ENCODE peak calls at places on chromosomes 2 and 18, in six cellular contexts. A, P, I, D, F and O are unnamed samples.

GRCh38 chr2:237572742-237573101 is 6.3 kb downstream of the PRLH start:
- DNase-seq in A (no peak), P (no peak), I (no peak), D (no peak), F (no peak), O (no peak)

GRCh38 chr18:26436176-26437031 is 111.9 kb downstream of the KCTD1 start:
- DNase-seq in A (peak), P (peak), I (peak), D (no peak), F (no peak), O (no peak)

GRCh38 chr2:54669677-54670484 is 53.6 kb upstream of the EML6 start:
- DNase-seq in A (peak), P (no peak), I (peak), D (no peak), F (no peak), O (no peak)

GRCh38 chr2:67938053-67938452 is 124.8 kb downstream of the C1D start:
- DNase-seq in A (no peak), P (no peak), I (no peak), D (no peak), F (no peak), O (no peak)

GRCh38 chr18:9613550-9614400 is 584 bp downstream of the PPP4R1 start:
- DNase-seq in A (peak), P (peak), I (peak), D (peak), F (no peak), O (peak)

GRCh38 chr2:70526126-70526525 is 27.5 kb downstream of the TGFA start:
- DNase-seq in A (no peak), P (no peak), I (no peak), D (no peak), F (no peak), O (no peak)

GRCh38 chr2:172710584-172711024 is 25.0 kb upstream of the RAPGEF4 start:
- DNase-seq in A (peak), P (peak), I (peak), D (peak), F (no peak), O (no peak)

GRCh38 chr2:65503746-65504145 is 71.3 kb upstream of the SPRED2 start:
- DNase-seq in A (no peak), P (no peak), I (no peak), D (no peak), F (no peak), O (no peak)

GRCh38 chr18:8153887-8154583 is 455.2 kb upstream of the RAB12 start:
- DNase-seq in A (peak), P (no peak), I (peak), D (no peak), F (no peak), O (no peak)

GRCh38 chr2:16666453-16666801 is 793 bp upstream of the CYRIA start:
- DNase-seq in A (peak), P (peak), I (peak), D (no peak), F (peak), O (peak)

GRCh38 chr2:50720695-50721314 is 311.1 kb downstream of the NRXN1 start:
- DNase-seq in A (no peak), P (peak), I (peak), D (peak), F (no peak), O (peak)

GRCh38 chr2:112195167-112195766 is 57.1 kb downstream of the FBLN7 start:
- DNase-seq in A (no peak), P (peak), I (no peak), D (no peak), F (no peak), O (no peak)

GRCh38 chr2:47091118-47091517 is 64.0 kb downstream of the STPG4 start:
- DNase-seq in A (peak), P (no peak), I (peak), D (no peak), F (no peak), O (no peak)

GRCh38 chr18:59323931-59324622 is 5.6 kb upstream of the CPLX4 start:
- DNase-seq in A (no peak), P (no peak), I (peak), D (no peak), F (no peak), O (no peak)

GRCh38 chr2:130798472-130799221 is 38.1 kb upstream of the ARHGEF4 start:
- DNase-seq in A (peak), P (peak), I (no peak), D (no peak), F (no peak), O (peak)

GRCh38 chr18:48399303-48400075 is 9.7 kb downstream of the ZBTB7C start:
- DNase-seq in A (no peak), P (no peak), I (no peak), D (no peak), F (no peak), O (no peak)

GRCh38 chr2:72806280-72806955 is 19.4 kb downstream of the EXOC6B start:
- DNase-seq in A (no peak), P (no peak), I (peak), D (no peak), F (no peak), O (no peak)

GRCh38 chr2:71880846-71881610 is 266.6 kb downstream of the CYP26B1 start:
- DNase-seq in A (peak), P (no peak), I (peak), D (no peak), F (no peak), O (no peak)

GRCh38 chr2:234289789-234290188 is 207.1 kb downstream of the ARL4C start:
- DNase-seq in A (peak), P (no peak), I (peak), D (no peak), F (no peak), O (no peak)

GRCh38 chr18:77486985-77487384 is 237.3 kb downstream of the GALR1 start:
- DNase-seq in A (no peak), P (no peak), I (no peak), D (no peak), F (no peak), O (no peak)
- H2BK15ac ChIP-seq in A (no peak), P (no peak), I (no peak), D (no peak), F (no peak), O (no peak)

DNA sequence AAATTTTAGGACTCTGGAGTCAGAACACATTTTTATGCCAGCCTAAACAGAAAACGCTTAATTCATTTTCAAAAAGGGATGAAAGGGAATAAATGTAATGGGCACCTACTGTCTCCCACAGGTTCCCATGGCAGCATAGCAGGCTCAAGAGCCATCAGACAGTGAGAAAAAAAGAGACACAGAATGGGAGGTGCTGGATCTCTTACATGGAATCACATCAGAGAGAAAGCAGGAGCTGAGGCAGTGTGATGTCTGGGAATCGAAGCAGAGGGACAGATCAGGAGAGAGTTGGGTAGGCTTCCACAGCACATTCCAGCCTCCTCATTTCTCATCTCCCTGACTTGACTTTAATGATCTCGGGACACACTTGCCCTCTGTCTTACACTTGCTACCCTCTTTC is 684.3 kb downstream of the KCNJ3 start:
- DNase-seq in A (no peak), P (no peak), I (no peak), D (no peak), F (no peak), O (no peak)
- H2BK15ac ChIP-seq in A (no peak), P (no peak), I (no peak), D (no peak), F (no peak), O (no peak)

DNA sequence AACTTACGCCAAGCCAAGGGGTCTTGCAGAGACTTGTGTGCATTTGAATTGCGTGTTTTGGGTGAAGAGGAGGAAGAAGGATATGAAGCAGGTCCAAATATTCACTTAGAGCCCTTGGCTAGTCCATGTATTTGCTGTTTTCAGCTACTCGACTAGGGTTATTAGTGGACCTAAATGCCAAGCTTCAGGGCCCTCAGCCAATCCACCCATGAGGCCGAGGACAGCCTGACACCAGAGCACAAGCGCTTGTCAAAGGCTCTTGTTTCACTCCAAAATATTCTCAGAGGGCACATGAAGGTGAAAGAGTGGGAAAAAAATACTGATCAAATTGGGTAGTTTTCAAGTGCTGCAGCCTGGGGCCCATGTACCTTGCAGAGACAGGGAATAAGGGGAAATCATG is 174.8 kb upstream of the ACAA2 start:
- DNase-seq in A (no peak), P (no peak), I (no peak), D (no peak), F (no peak), O (no peak)
- H2BK15ac ChIP-seq in A (no peak), P (no peak), I (no peak), D (no peak), F (no peak), O (no peak)

GRCh38 chr2:66836851-66837250 is 401.9 kb downstream of the MEIS1 start:
- DNase-seq in A (no peak), P (no peak), I (no peak), D (no peak), F (no peak), O (no peak)
- H2BK15ac ChIP-seq in A (no peak), P (no peak), I (no peak), D (no peak), F (no peak), O (no peak)

GRCh38 chr18:62374410-62374965 is 49.4 kb downstream of the TNFRSF11A start:
- DNase-seq in A (no peak), P (no peak), I (no peak), D (no peak), F (no peak), O (no peak)

GRCh38 chr18:62377408-62377807 is 52.3 kb downstream of the TNFRSF11A start:
- DNase-seq in A (no peak), P (no peak), I (no peak), D (no peak), F (no peak), O (no peak)

GRCh38 chr18:62384610-62385097 is 59.5 kb downstream of the TNFRSF11A start:
- DNase-seq in A (peak), P (peak), I (no peak), D (no peak), F (no peak), O (peak)

GRCh38 chr18:62384068-62384467 is 59.0 kb downstream of the TNFRSF11A start:
- DNase-seq in A (no peak), P (no peak), I (no peak), D (no peak), F (no peak), O (no peak)

DNA sequence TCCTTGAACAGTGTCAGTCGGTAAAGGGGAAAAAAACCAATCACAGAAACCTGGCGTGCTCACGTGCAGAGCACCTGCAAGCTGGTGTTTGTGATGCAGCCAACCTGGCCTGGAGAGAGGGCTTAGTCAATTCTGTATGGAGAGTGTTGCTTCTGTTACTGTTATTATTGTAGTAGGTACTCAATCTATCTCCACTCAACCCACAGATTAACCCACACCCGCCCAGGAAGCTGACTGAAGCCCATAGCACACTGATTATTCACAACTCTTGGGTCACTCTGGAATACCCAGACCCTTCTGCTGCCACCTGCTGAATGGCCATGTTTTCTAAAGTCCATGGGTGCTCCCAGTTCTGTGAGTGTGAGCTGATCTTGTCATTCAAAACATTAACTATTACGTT is 53.9 kb downstream of the TNFRSF11A start:
- DNase-seq in A (no peak), P (no peak), I (no peak), D (no peak), F (no peak), O (no peak)
- H2BK15ac ChIP-seq in A (no peak), P (no peak), I (no peak), D (no peak), F (no peak), O (no peak)

DNA sequence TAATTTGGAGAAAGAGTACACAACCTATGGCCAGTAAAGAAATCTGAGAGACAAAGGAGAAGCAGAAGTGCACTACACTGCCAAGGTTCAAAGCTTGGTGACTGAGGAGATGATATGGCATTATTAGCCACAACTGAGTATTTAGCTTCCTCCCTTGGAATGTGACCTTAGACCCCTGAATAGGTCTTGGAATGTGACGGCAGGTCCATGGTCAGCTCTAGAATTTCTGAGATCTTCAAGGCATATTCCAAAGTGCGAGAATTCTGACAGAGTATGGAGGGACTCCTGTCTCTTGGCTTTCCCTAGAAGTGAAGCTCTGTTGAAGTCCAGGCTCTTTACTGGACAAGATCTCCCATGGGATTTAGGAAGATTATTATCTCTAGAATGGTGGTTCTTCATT is 130.0 kb upstream of the FN1 start:
- DNase-seq in A (no peak), P (peak), I (no peak), D (no peak), F (no peak), O (no peak)
- H2BK15ac ChIP-seq in A (no peak), P (no peak), I (no peak), D (no peak), F (no peak), O (no peak)

DNA sequence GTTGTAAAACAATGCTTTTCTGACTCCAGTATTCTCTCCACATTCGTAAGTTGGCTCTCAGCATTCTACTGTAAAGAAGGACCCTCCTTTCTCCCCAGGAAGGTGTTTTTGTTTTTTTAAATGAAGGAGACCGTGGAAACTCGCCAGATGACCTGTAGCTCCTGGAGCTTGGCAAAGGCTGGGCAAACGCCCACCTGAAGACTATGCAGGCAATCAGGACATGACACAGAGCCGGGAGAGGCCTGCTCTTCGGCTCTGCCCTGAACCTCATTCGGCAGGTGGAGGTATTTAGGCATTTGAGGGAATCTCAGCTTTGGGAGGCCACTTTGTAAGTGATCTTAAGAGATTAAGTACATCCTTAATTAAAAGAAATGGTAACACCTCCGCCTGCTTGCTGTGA is 17.4 kb downstream of the CASP10 start:
- DNase-seq in A (no peak), P (no peak), I (no peak), D (no peak), F (no peak), O (no peak)
- H2BK15ac ChIP-seq in A (no peak), P (no peak), I (no peak), D (no peak), F (no peak), O (no peak)

DNA sequence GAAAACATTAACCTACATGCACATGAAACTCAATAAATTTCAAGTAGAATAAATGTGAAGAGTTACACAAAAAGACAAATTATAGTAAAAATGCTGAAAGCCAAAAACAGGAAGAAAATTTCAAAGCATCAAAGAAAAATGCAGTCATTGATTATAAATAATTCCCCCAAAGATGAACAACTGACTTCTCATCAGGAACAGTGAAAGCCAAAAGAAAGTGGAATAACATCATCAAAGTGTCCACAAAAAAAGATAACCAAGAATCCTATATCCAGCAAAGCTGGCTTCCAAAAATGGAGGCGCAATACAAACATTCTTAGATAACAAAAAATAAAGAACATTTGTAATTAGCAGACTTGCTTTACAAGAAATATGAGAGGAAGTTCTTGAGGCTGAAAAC is 161.6 kb downstream of the CMPK2 start:
- DNase-seq in A (no peak), P (no peak), I (no peak), D (no peak), F (no peak), O (no peak)
- H2BK15ac ChIP-seq in A (no peak), P (no peak), I (no peak), D (no peak), F (no peak), O (no peak)

DNA sequence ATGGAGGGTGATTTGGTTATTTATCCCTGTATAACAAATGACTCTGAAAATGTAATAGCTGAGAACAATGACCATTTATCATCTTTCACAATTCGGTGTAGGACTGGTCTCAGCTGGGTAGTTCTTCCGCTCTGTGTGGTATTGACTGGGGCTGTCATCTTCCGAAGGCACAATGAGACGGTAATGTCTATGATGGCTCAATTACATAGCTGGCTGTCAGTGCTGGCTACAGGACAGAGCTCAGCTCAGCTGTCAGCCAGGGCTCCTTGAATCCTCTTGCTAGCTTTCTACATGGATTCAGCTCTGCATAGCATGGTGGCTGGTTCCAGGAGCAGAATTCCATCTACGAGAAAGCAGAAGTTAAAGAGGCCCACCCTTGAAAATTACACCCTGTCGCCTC is 483.8 kb downstream of the TDRD15 start:
- DNase-seq in A (no peak), P (no peak), I (no peak), D (no peak), F (no peak), O (no peak)
- H2BK15ac ChIP-seq in A (no peak), P (no peak), I (no peak), D (no peak), F (no peak), O (no peak)